ENCODE peak calls at places on chromosomes 12 and 14, in seven cellular contexts. D, O, F, S, P, C and N are unnamed samples.

GRCh38 chr14:105475269-105475915 is 771 bp downstream of the CRIP2 start:
- DNase-seq in O (peak; percentile 42), S (no peak), C (peak; percentile 58), D (no peak), P (no peak), F (no peak), N (no peak)

GRCh38 chr12:82449179-82449578 is 90.8 kb downstream of the METTL25 start:
- DNase-seq in S (no peak), F (no peak), O (no peak), C (no peak), P (no peak), D (no peak), N (no peak)

GRCh38 chr12:109027767-109028166 is 6.9 kb upstream of the SVOP start:
- DNase-seq in O (no peak), S (no peak), C (no peak), F (no peak), D (no peak), P (no peak), N (no peak)

GRCh38 chr12:56011509-56012090 is 9.2 kb upstream of the IKZF4 start:
- DNase-seq in C (no peak), S (no peak), F (no peak), O (no peak), P (no peak), D (no peak), N (no peak)

GRCh38 chr12:81337891-81338290 is 260.0 kb downstream of the ACSS3 start:
- DNase-seq in O (no peak), S (no peak), F (no peak), P (no peak), D (no peak), C (no peak), N (no peak)

GRCh38 chr14:28571636-28572035 is 195.0 kb upstream of the FOXG1 start:
- DNase-seq in D (no peak), P (no peak), C (no peak), F (no peak), O (no peak), S (no peak), N (no peak)

GRCh38 chr14:85131523-85131922 is 398.4 kb upstream of the FLRT2 start:
- DNase-seq in O (no peak), P (no peak), D (no peak), F (no peak), S (no peak), C (no peak), N (no peak)

GRCh38 chr14:92493492-92493891 is 20.1 kb upstream of the RIN3 start:
- DNase-seq in P (no peak), F (no peak), D (no peak), C (no peak), S (no peak), O (no peak), N (no peak)

GRCh38 chr14:68733086-68733621 is 59.7 kb downstream of the ZFP36L1 start:
- DNase-seq in O (no peak), F (no peak), D (no peak), S (peak; percentile 66), P (no peak), C (no peak), N (no peak)